ENCODE peak calls at places on chromosomes 13 and 19, in seven cellular contexts. V is Peyer's patch, J is NCI-H187, B is neural crest cell, W is upper lobe of right lung, K is T-helper 2 cell, O is substantia nigra. Q is an unnamed sample.

GRCh38 chr19:51546650-51547396 is 15.4 kb upstream of the SIGLEC6 start:
- DNase-seq in B (no peak), J (no peak), O (no peak), V (no peak), W (no peak), K (no peak), Q (no peak)

GRCh38 chr13:40619479-40619814 is 47.0 kb downstream of the FOXO1 start:
- DNase-seq in V (no peak), W (no peak), J (no peak), O (no peak), K (no peak), B (no peak), Q (no peak)

GRCh38 chr13:109381546-109382180 is 404.7 kb downstream of the IRS2 start:
- DNase-seq in V (no peak), B (no peak), J (no peak), O (no peak), W (no peak), K (no peak), Q (no peak)

GRCh38 chr13:27450921-27451461 is 627 bp upstream of the MTIF3 start:
- DNase-seq in K (no peak), B (no peak), J (no peak), W (peak), V (peak), O (peak), Q (no peak)

GRCh38 chr13:105762096-105762495 is 773.4 kb downstream of the EFNB2 start:
- DNase-seq in V (no peak), B (no peak), O (no peak), K (no peak), J (no peak), W (no peak), Q (no peak)

GRCh38 chr13:87777395-87777794 is 106.2 kb downstream of the SLITRK5 start:
- DNase-seq in W (no peak), O (no peak), V (no peak), B (no peak), K (no peak), J (no peak), Q (no peak)

GRCh38 chr13:30371649-30372265 is 50.5 kb upstream of the UBE2L5 start:
- DNase-seq in J (peak), K (peak), V (peak), O (no peak), B (no peak), W (no peak), Q (peak)

GRCh38 chr13:82224806-82225205 is 1657.5 kb downstream of the SLITRK1 start:
- DNase-seq in J (no peak), O (no peak), B (no peak), K (no peak), W (no peak), V (no peak), Q (no peak)

GRCh38 chr19:31353826-31354225 is 4.6 kb upstream of the TSHZ3 start:
- DNase-seq in O (no peak), B (no peak), J (no peak), W (no peak), V (no peak), K (no peak), Q (no peak)

GRCh38 chr13:24355103-24355502 is 45.7 kb downstream of the C1QTNF9 start:
- DNase-seq in K (no peak), V (no peak), O (no peak), W (no peak), B (no peak), J (no peak), Q (no peak)

GRCh38 chr13:71274923-71275593 is 591.9 kb downstream of the DACH1 start:
- DNase-seq in V (no peak), J (no peak), W (no peak), B (no peak), K (no peak), O (no peak), Q (no peak)

GRCh38 chr19:41377977-41378707 is 1.8 kb downstream of the TMEM91 start:
- DNase-seq in W (no peak), J (no peak), O (no peak), B (peak), K (no peak), V (no peak), Q (peak)

GRCh38 chr13:78768950-78769349 is 110.0 kb upstream of the OBI1 start:
- DNase-seq in W (no peak), V (no peak), K (no peak), J (no peak), B (no peak), O (no peak), Q (no peak)

GRCh38 chr13:27533155-27533643 is 82.8 kb upstream of the MTIF3 start:
- DNase-seq in K (peak), W (peak), V (peak), J (no peak), B (peak), O (peak), Q (peak)

GRCh38 chr13:36530050-36530789 is 97.9 kb downstream of the CCNA1 start:
- DNase-seq in J (no peak), W (peak), K (no peak), V (no peak), O (no peak), B (no peak), Q (no peak)

GRCh38 chr19:17052439-17052838 is 22.8 kb downstream of the HAUS8 start:
- DNase-seq in V (no peak), B (peak), J (no peak), K (peak), W (no peak), O (peak), Q (no peak)

Q was measured in GM12892.